ENCODE peak calls at places on chromosomes 4 and X, in four cellular contexts. N is H1, R is K562, J is GM12891. Y is an unnamed sample.

GRCh38 chr4:17584502-17585213 is 7.7 kb downstream of the LAP3 start:
- DNase-seq in N (no peak), R (no peak), J (no peak), Y (no peak)

GRCh38 chr4:112284662-112285411 is 867 bp downstream of the TIFA start:
- DNase-seq in N (no peak), R (peak; percentile 29), J (no peak), Y (no peak)

GRCh38 chr4:97507587-97508245 is 635.6 kb downstream of the STPG2 start:
- DNase-seq in N (no peak), R (no peak), J (no peak), Y (no peak)

GRCh38 chr4:158253350-158253980 is 43.2 kb downstream of the TMEM144 start:
- DNase-seq in N (no peak), R (no peak), J (no peak), Y (peak; percentile 5)

GRCh38 chrX:116232833-116233232 is 62.3 kb downstream of the AGTR2 start:
- DNase-seq in N (no peak), R (no peak), J (no peak), Y (no peak)

GRCh38 chr4:8593268-8594096 is 917 bp downstream of the CPZ start:
- DNase-seq in N (no peak), R (peak; percentile 19), J (no peak), Y (no peak)

GRCh38 chr4:140069068-140069467 is 84.9 kb downstream of the MAML3 start:
- DNase-seq in N (no peak), R (no peak), J (no peak), Y (no peak)

GRCh38 chr4:40848251-40848650 is 98.5 kb downstream of the NSUN7 start:
- DNase-seq in N (no peak), R (no peak), J (no peak), Y (no peak)

GRCh38 chr4:122968227-122968812 is 45.9 kb upstream of the NUDT6 start:
- DNase-seq in N (no peak), R (no peak), J (no peak), Y (no peak)

GRCh38 chr4:124753941-124754581 is 41.5 kb upstream of the ANKRD50 start:
- DNase-seq in N (no peak), R (no peak), J (no peak), Y (no peak)

GRCh38 chr4:687048-687974 is 1.6 kb downstream of the SLC49A3 start:
- DNase-seq in N (no peak), R (peak; percentile 91), J (no peak), Y (no peak)

GRCh38 chr4:183492791-183493221 is 12.1 kb upstream of the ING2 start:
- DNase-seq in N (no peak), R (no peak), J (no peak), Y (no peak)

GRCh38 chr4:37686373-37687174 is at the start of gene RELL1:
- DNase-seq in N (peak; percentile 100), R (peak; percentile 97), J (peak; percentile 90), Y (peak; percentile 90)

GRCh38 chr4:128663325-128663724 is 146.2 kb upstream of the JADE1 start:
- DNase-seq in N (no peak), R (no peak), J (no peak), Y (no peak)

GRCh38 chrX:119790977-119791436 is 423 bp downstream of the RPL39 start:
- DNase-seq in N (no peak), R (no peak), J (no peak), Y (no peak)

GRCh38 chr4:95129036-95129435 is 371.3 kb downstream of the BMPR1B start:
- DNase-seq in N (no peak), R (no peak), J (no peak), Y (no peak)

GRCh38 chr4:95124906-95125504 is 367.2 kb downstream of the BMPR1B start:
- DNase-seq in N (peak; percentile 9), R (peak; percentile 9), J (no peak), Y (no peak)

DNA sequence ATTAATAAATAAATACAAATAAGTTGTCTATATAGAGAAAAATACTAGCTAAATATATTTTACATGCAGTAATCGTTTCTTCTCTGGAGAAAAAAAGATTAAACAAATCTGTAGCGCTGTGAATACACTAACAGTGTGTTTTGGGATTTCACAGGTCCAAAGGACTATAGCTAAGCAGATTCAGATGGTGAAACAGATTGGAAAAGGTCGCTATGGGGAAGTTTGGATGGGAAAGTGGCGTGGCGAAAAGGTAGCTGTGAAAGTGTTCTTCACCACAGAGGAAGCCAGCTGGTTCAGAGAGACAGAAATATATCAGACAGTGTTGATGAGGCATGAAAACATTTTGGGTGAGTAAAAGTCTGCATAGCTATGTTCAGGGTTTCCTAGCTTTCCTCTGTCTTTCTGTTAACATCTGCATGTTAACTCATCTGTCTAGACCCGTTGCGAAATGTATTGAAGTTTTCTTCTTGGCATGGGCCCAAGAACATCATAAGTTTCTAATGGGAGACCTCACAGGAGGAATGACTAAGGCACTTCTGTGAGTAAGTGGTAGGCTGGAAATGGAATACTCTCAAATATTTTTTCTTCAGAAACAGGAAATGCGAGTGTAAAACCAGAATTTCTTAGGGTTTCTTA is 372.1 kb downstream of the BMPR1B start:
- DNase-seq in N (no peak), R (no peak), J (no peak), Y (no peak)
- TF ChIP-seq POLR2AphosphoS5 in N (no peak), R (no peak), J (no peak), Y (no peak)

GRCh38 chr4:57065730-57066482 is 44.3 kb downstream of the IGFBP7 start:
- DNase-seq in N (no peak), R (no peak), J (no peak), Y (no peak)

GRCh38 chr4:57068237-57068981 is 41.8 kb downstream of the IGFBP7 start:
- DNase-seq in N (no peak), R (no peak), J (no peak), Y (no peak)

GRCh38 chr4:57063518-57063917 is 46.7 kb downstream of the IGFBP7 start:
- DNase-seq in N (no peak), R (no peak), J (no peak), Y (no peak)

GRCh38 chr4:57064120-57064519 is 46.1 kb downstream of the IGFBP7 start:
- DNase-seq in N (no peak), R (no peak), J (no peak), Y (no peak)

DNA sequence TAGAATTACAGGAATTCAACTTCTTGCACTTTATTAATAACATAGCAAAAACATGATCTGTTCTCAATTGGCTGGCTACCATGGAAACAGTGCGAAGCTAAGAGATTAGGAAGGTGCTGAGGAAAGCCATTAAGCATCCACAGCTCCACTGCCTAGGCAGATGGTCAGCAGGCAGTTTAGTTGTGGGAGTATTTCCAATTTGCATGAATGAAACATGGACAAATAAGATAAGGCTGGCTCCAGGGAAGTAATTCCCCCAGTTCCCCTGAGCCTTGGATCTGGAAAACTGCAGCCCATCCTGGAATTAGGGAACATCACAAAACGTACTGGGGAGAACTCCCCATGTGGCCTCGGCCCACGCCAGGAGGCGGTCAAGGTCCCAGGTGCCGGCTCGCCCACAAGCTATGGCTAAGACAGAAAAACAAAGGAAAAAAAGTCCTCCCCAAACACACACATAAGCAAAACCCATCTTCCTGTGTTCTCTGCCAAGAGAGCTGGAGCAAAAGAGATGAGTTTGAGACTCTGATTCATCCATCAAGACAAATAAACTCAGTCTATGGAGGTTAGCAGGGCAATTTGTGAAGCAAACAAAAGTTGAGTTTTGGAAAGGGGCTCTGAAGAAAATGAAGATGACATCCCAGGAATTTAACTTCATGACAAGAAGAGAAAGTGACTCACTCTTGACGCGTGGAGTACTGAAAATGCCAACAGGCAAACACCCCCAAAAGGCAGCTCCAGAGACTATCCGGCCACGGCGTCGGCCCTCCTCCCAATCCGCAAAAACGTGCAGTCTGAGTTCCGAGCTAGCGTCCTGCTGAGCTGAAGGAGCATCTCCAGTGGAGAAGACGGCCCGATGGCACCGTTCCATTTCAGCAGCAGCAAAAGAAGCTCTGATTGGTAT is 45.1 kb downstream of the IGFBP7 start:
- DNase-seq in N (no peak), R (no peak), J (no peak), Y (no peak)
- TF ChIP-seq TAF1 in N (no peak), R (no peak), J (no peak), Y (no peak)

GRCh38 chr4:55378617-55379467 is 16.9 kb upstream of the TMEM165 start:
- DNase-seq in N (no peak), R (no peak), J (no peak), Y (no peak)
- TF ChIP-seq POLR2AphosphoS5 in N (no peak), R (no peak), J (no peak), Y (no peak)

GRCh38 chr4:51867689-51868448 is 24.9 kb downstream of the DCUN1D4 start:
- DNase-seq in N (no peak), R (no peak), J (no peak), Y (no peak)

GRCh38 chr4:51868449-51868847 is 25.5 kb downstream of the DCUN1D4 start:
- DNase-seq in N (no peak), R (no peak), J (no peak), Y (no peak)

GRCh38 chr4:51866835-51867234 is 23.9 kb downstream of the DCUN1D4 start:
- DNase-seq in N (no peak), R (no peak), J (no peak), Y (no peak)

GRCh38 chr4:51862781-51863180 is 19.8 kb downstream of the DCUN1D4 start:
- DNase-seq in N (no peak), R (no peak), J (no peak), Y (no peak)

GRCh38 chr4:51865717-51866116 is 22.8 kb downstream of the DCUN1D4 start:
- DNase-seq in N (no peak), R (no peak), J (no peak), Y (no peak)
- TF ChIP-seq TAF1 in N (no peak), R (no peak), J (no peak), Y (no peak)

GRCh38 chr4:83036991-83037390 is 2.0 kb downstream of the COPS4 start:
- DNase-seq in N (no peak), R (no peak), J (no peak), Y (no peak)

GRCh38 chr4:83028976-83029375 is 6.0 kb upstream of the COPS4 start:
- DNase-seq in N (no peak), R (no peak), J (no peak), Y (no peak)

GRCh38 chr4:83040269-83040668 is 5.3 kb downstream of the COPS4 start:
- DNase-seq in N (no peak), R (no peak), J (no peak), Y (no peak)

GRCh38 chr4:83029688-83030087 is 5.3 kb upstream of the COPS4 start:
- DNase-seq in N (no peak), R (no peak), J (no peak), Y (no peak)

GRCh38 chr4:83034630-83035494 is at the start of gene COPS4:
- DNase-seq in N (peak; percentile 96), R (peak; percentile 95), J (peak; percentile 76), Y (peak; percentile 81)
- TF ChIP-seq POLR2AphosphoS5 in N (peak; percentile 92), R (peak; percentile 92), J (peak; percentile 79), Y (peak; percentile 66)

GRCh38 chrX:30800901-30801300 is 88.2 kb downstream of the TAB3 start:
- DNase-seq in N (no peak), R (no peak), J (no peak), Y (no peak)

GRCh38 chrX:30804462-30804861 is 84.6 kb downstream of the TAB3 start:
- DNase-seq in N (no peak), R (no peak), J (no peak), Y (no peak)

GRCh38 chrX:30806187-30806728 is 82.8 kb downstream of the TAB3 start:
- DNase-seq in N (no peak), R (no peak), J (no peak), Y (no peak)
- TF ChIP-seq TAF1 in N (no peak), R (no peak), J (no peak), Y (no peak)